ENCODE peak calls at places on chromosomes 13 and 19, in ten cellular contexts. V is GM23248, E is IMR-90, K is neuronal stem cell, F is astrocyte, X is GM23338, T is A549, M is H9, W is PC-3, G is osteoblast. I is an unnamed sample.
A peak's percentile ranks its signal among the peaks of the same experiment; 100 is the strongest.

GRCh38 chr13:91326156-91326555 is 21.3 kb upstream of the MIR17HG start:
- DNase-seq in V (no peak), E (no peak), K (no peak), F (no peak), X (no peak), T (no peak), M (no peak), W (peak; percentile 23), G (no peak), I (no peak)

GRCh38 chr13:25679154-25679553 is 307.4 kb downstream of the ATP8A2 start:
- DNase-seq in V (no peak), E (no peak), K (no peak), F (no peak), X (no peak), T (no peak), M (no peak), W (no peak), G (no peak), I (no peak)

GRCh38 chr13:34011552-34012085 is 193.7 kb downstream of the RFC3 start:
- DNase-seq in V (no peak), E (no peak), K (no peak), F (no peak), X (no peak), T (peak; percentile 14), M (no peak), W (no peak), G (no peak), I (no peak)

GRCh38 chr13:89267734-89268133 is 1596.6 kb downstream of the SLITRK5 start:
- DNase-seq in V (no peak), E (no peak), K (no peak), F (peak; percentile 25), X (no peak), T (no peak), M (no peak), W (peak; percentile 41), G (no peak), I (no peak)

GRCh38 chr19:2282862-2283237 is 875 bp upstream of the PEAK3 start:
- DNase-seq in V (no peak), E (no peak), K (no peak), F (no peak), X (no peak), T (no peak), M (no peak), W (no peak), G (no peak), I (no peak)

GRCh38 chr13:44755872-44756271 is 179.7 kb upstream of the TSC22D1 start:
- DNase-seq in V (peak; percentile 77), E (peak; percentile 56), K (no peak), F (peak; percentile 86), X (no peak), T (no peak), M (no peak), W (peak; percentile 64), G (peak; percentile 45), I (peak; percentile 30)

GRCh38 chr19:16627194-16627927 is 643 bp downstream of the MED26 start:
- DNase-seq in V (peak; percentile 51), E (no peak), K (peak; percentile 17), F (no peak), X (no peak), T (peak; percentile 11), M (no peak), W (no peak), G (peak; percentile 82), I (no peak)

GRCh38 chr19:55605637-55606470 is at the start of gene ZNF865:
- DNase-seq in V (peak; percentile 91), E (peak; percentile 87), K (no peak), F (peak; percentile 81), X (peak; percentile 94), T (peak; percentile 88), M (peak; percentile 85), W (peak; percentile 92), G (peak; percentile 98), I (no peak)

GRCh38 chr13:61880576-61881283 is 465.1 kb upstream of the PCDH20 start:
- DNase-seq in V (peak; percentile 6), E (peak; percentile 5), K (no peak), F (no peak), X (peak; percentile 84), T (no peak), M (peak; percentile 58), W (peak; percentile 33), G (no peak), I (no peak)

GRCh38 chr13:77310161-77310560 is 16.7 kb downstream of the MYCBP2 start:
- DNase-seq in V (no peak), E (no peak), K (no peak), F (no peak), X (no peak), T (no peak), M (no peak), W (no peak), G (no peak), I (no peak)

GRCh38 chr19:1290699-1291651 is 5.3 kb downstream of the EFNA2 start:
- DNase-seq in V (no peak), E (no peak), K (no peak), F (no peak), X (no peak), T (no peak), M (no peak), W (no peak), G (peak; percentile 93), I (no peak)

GRCh38 chr19:31378404-31378803 is 29.2 kb upstream of the TSHZ3 start:
- DNase-seq in V (peak; percentile 90), E (peak; percentile 95), K (no peak), F (peak; percentile 98), X (no peak), T (no peak), M (no peak), W (peak; percentile 59), G (peak; percentile 93), I (no peak)

GRCh38 chr19:7907544-7907943 is 3.9 kb downstream of the MAP2K7 start:
- DNase-seq in V (no peak), E (no peak), K (no peak), F (no peak), X (no peak), T (no peak), M (no peak), W (no peak), G (no peak), I (no peak)

GRCh38 chr19:35059006-35059798 is 17.7 kb downstream of the HPN start:
- DNase-seq in V (no peak), E (no peak), K (no peak), F (no peak), X (peak; percentile 42), T (no peak), M (no peak), W (no peak), G (no peak), I (no peak)

GRCh38 chr19:58380037-58380735 is 644 bp downstream of the ZNF837 start:
- DNase-seq in V (peak; percentile 55), E (no peak), K (no peak), F (no peak), X (no peak), T (no peak), M (no peak), W (no peak), G (peak; percentile 66), I (no peak)

DNA sequence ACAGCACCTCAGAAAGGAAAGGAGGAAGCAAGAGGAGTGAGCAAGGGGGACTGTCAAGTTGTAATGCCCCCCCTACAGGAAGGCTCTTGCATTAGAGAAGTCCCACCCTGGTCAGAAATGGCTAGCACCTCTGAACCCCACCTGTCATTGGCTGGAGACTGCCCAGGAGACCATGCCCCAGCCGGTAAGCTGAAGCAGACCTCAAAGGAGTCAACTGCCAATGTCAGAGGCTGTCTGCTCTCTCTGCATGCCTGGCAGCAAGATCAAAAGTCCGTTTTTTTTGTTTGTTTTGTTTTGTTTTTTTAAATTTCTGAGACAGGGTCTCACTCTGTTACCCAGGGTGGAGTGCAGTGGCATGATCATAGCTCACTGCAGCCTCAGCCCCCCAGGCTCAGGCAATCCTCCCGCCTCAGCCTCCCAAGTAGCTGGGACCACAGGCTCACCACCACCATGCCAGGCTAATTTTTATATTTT is 8.1 kb upstream of the BCL3 start:
- DNase-seq in V (no peak), E (no peak), K (no peak), F (no peak), X (no peak), T (no peak), M (no peak), W (no peak), G (no peak), I (no peak)
- H3K4me1 ChIP-seq in V (peaks cover 69% of the 10 kb centered on the region), E (peaks cover 35% of the 10 kb centered on the region), K (peaks cover 9% of the 10 kb centered on the region), F (peaks cover 41% of the 10 kb centered on the region), X (no peaks in the 10 kb centered on the region), T (peaks cover 93% of the 10 kb centered on the region), M (no peaks in the 10 kb centered on the region), W (peaks cover 37% of the 10 kb centered on the region), G (peaks cover 62% of the 10 kb centered on the region), I (peaks cover 27% of the 10 kb centered on the region)

DNA sequence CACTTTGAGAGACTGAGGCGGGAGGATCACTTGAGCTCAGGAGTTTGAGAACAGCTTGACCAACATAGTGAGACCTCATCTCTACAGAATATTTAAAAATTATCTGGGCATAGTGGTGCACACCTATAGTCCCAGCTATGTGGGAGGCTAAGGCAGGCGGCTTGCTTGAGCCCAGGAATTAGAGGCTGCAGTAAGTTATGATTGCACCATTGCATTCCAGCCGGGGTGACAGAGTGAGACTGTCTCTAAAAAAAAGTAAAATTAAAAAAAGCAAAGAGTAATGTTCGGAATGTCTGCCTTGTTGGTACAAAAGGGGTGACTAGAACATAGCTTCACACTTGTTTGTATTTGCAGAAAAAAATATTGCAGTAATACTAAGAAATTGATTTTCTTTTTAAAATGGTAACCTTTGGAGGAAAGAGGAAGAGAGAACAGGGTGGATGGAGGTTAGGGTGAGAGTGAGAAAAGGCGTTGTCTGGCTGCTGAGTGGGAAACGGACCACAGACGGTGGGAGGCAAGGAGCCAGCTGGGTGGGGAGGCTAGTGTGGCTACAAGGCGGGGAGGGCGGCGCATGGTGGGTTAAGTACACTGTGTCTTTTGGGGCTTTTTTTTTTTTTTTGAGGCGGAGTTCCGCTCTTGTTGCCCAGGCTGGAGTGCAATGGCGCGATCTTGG is 10.2 kb downstream of the PPP1R14A start:
- DNase-seq in V (peak; percentile 60), E (peak; percentile 27), K (no peak), F (no peak), X (no peak), T (no peak), M (no peak), W (no peak), G (peak; percentile 73), I (no peak)
- H3K4me2 ChIP-seq in V (peak overlapping the region; percentile 59), E (peak overlapping the region; percentile 53), K (no peak overlapping the region), F (no peak overlapping the region), X (no peak overlapping the region), T (no peak overlapping the region), M (no peak overlapping the region), W (no peak overlapping the region), G (peak overlapping the region; percentile 70), I (no peak overlapping the region)

DNA sequence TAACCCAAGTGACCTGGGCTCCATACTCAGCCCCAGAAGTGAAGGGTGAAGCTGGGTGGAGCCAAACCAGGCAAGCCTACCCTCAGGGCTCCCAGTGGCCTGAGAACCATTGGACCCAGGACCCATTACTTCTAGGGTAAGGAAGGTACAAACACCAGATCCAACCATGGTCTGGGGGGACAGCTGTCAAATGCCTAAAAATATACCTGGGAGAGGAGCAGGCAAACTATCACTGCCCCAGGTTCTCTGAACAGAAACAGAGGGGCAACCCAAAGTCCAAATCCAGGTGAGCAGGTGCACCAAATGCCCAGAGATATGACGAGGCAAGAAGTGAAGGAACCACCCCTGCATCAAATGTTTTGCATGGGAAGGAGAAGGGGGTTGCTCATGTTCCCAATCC is 6.1 kb upstream of the CEACAM7 start:
- DNase-seq in V (no peak), E (no peak), K (no peak), F (no peak), X (no peak), T (no peak), M (peak; percentile 2), W (no peak), G (no peak), I (no peak)
- H3K27ac ChIP-seq in V (no peak overlapping the region), E (no peak overlapping the region), K (no peak overlapping the region), F (no peak overlapping the region), X (no peak overlapping the region), T (no peak overlapping the region), M (no peak overlapping the region), W (no peak overlapping the region), G (no peak overlapping the region), I (no peak overlapping the region)

GRCh38 chr19:18846862-18847515 is 15.2 kb downstream of the UPF1 start:
- DNase-seq in V (peak; percentile 92), E (peak; percentile 69), K (peak; percentile 69), F (peak; percentile 39), X (peak; percentile 92), T (peak; percentile 68), M (peak; percentile 83), W (peak; percentile 74), G (peak; percentile 99), I (no peak)
- H3K4me1 ChIP-seq in V (peaks cover 44% of the 10 kb centered on the region), E (peaks cover 21% of the 10 kb centered on the region), K (no peaks in the 10 kb centered on the region), F (peaks cover 24% of the 10 kb centered on the region), X (no peaks in the 10 kb centered on the region), T (peaks cover 4% of the 10 kb centered on the region), M (no peaks in the 10 kb centered on the region), W (no peaks in the 10 kb centered on the region), G (peaks cover 49% of the 10 kb centered on the region), I (peaks cover 40% of the 10 kb centered on the region)